ENCODE peak calls at places on chromosomes 12 and 14, in seven cellular contexts. Q is ELR; K is activated CD4-positive, alpha-beta memory T cell treated with anti-CD3 and anti-CD28 coated beads for 36 hours; H is left cardiac atrium; B is GM20000; J is NCI-H748 treated with DMSO at 0.1 percent for 48 hours; L is NCI-H774. W is an unnamed sample.

GRCh38 chr12:26723379-26724308 is 109.3 kb downstream of the ITPR2 start:
- DNase-seq in Q (peak; percentile 44), K (no peak), H (no peak), B (peak; percentile 13), J (no peak), L (no peak), W (no peak)

GRCh38 chr12:56296207-56296785 is 3.8 kb downstream of the CS start:
- DNase-seq in Q (no peak), K (no peak), H (no peak), B (no peak), J (no peak), L (no peak), W (no peak)

GRCh38 chr14:53368714-53369191 is 215.6 kb upstream of the DDHD1 start:
- DNase-seq in Q (peak; percentile 82), K (no peak), H (no peak), B (no peak), J (no peak), L (no peak), W (no peak)

GRCh38 chr12:104692335-104693218 is 235.8 kb downstream of the CHST11 start:
- DNase-seq in Q (no peak), K (no peak), H (no peak), B (no peak), J (no peak), L (no peak), W (peak; percentile 52)

GRCh38 chr14:35387209-35387608 is 17.3 kb downstream of the NFKBIA start:
- DNase-seq in Q (no peak), K (no peak), H (no peak), B (no peak), J (no peak), L (no peak), W (no peak)

GRCh38 chr14:99729991-99730875 is 46.1 kb downstream of the CYP46A1 start:
- DNase-seq in Q (peak; percentile 64), K (peak; percentile 79), H (peak; percentile 74), B (peak; percentile 93), J (peak; percentile 71), L (no peak), W (no peak)

GRCh38 chr12:13007496-13008233 is 7.6 kb upstream of the HEBP1 start:
- DNase-seq in Q (no peak), K (no peak), H (no peak), B (no peak), J (no peak), L (no peak), W (no peak)

GRCh38 chr12:57541717-57542116 is 5.3 kb downstream of the DCTN2 start:
- DNase-seq in Q (no peak), K (no peak), H (no peak), B (no peak), J (no peak), L (no peak), W (no peak)

GRCh38 chr14:80135305-80136088 is 75.8 kb downstream of the DIO2 start:
- DNase-seq in Q (no peak), K (no peak), H (no peak), B (no peak), J (no peak), L (no peak), W (no peak)

GRCh38 chr12:73699318-73699717 is 838.3 kb upstream of the ATXN7L3B start:
- DNase-seq in Q (no peak), K (no peak), H (no peak), B (no peak), J (no peak), L (no peak), W (no peak)

GRCh38 chr12:104805186-104805585 is 152.9 kb downstream of the SLC41A2 start:
- DNase-seq in Q (peak; percentile 83), K (no peak), H (no peak), B (no peak), J (no peak), L (no peak), W (no peak)

GRCh38 chr12:53971686-53972085 is 1.2 kb upstream of the HOXC11 start:
- DNase-seq in Q (no peak), K (no peak), H (no peak), B (no peak), J (no peak), L (no peak), W (no peak)

GRCh38 chr14:36009643-36010042 is 166.9 kb downstream of the PTCSC3 start:
- DNase-seq in Q (no peak), K (no peak), H (no peak), B (no peak), J (no peak), L (no peak), W (no peak)

GRCh38 chr14:82837611-82838140 is 1304.0 kb upstream of the SEL1L start:
- DNase-seq in Q (no peak), K (no peak), H (no peak), B (no peak), J (no peak), L (no peak), W (no peak)

GRCh38 chr14:89428163-89428523 is 11.1 kb upstream of the FOXN3 start:
- DNase-seq in Q (no peak), K (no peak), H (no peak), B (no peak), J (no peak), L (no peak), W (no peak)

GRCh38 chr14:91415794-91416743 is 1.6 kb downstream of the CCDC88C start:
- DNase-seq in Q (no peak), K (peak; percentile 87), H (no peak), B (peak; percentile 87), J (peak; percentile 52), L (no peak), W (peak; percentile 88)

GRCh38 chr12:76495556-76495955 is 64.0 kb downstream of the OSBPL8 start:
- DNase-seq in Q (no peak), K (no peak), H (no peak), B (no peak), J (no peak), L (no peak), W (no peak)

GRCh38 chr12:110277705-110278104 is 3.3 kb upstream of the ATP2A2 start:
- DNase-seq in Q (no peak), K (no peak), H (no peak), B (no peak), J (no peak), L (no peak), W (no peak)

GRCh38 chr12:121072147-121072546 is 33.1 kb upstream of the OASL start:
- DNase-seq in Q (no peak), K (no peak), H (no peak), B (no peak), J (no peak), L (no peak), W (no peak)

GRCh38 chr14:71372411-71372838 is 465.2 kb downstream of the PCNX1 start:
- DNase-seq in Q (peak; percentile 88), K (no peak), H (no peak), B (peak; percentile 11), J (no peak), L (no peak), W (no peak)

GRCh38 chr12:84912191-84913142 is at the start of gene SLC6A15:
- DNase-seq in Q (peak; percentile 87), K (peak; percentile 36), H (no peak), B (peak; percentile 15), J (peak; percentile 66), L (peak; percentile 43), W (no peak)

GRCh38 chr12:121530600-121531355 is 50.0 kb downstream of the KDM2B start:
- DNase-seq in Q (peak; percentile 74), K (peak; percentile 83), H (peak; percentile 92), B (peak; percentile 68), J (no peak), L (no peak), W (no peak)

GRCh38 chr14:76977793-76978730 is 50.4 kb downstream of the IRF2BPL start:
- DNase-seq in Q (peak; percentile 57), K (peak; percentile 94), H (peak; percentile 72), B (peak; percentile 87), J (no peak), L (no peak), W (peak; percentile 81)

GRCh38 chr14:52049721-52050588 is 18.9 kb downstream of the NID2 start:
- DNase-seq in Q (no peak), K (no peak), H (no peak), B (no peak), J (no peak), L (no peak), W (no peak)

GRCh38 chr12:64390275-64390851 is at the start of gene C12orf56:
- DNase-seq in Q (peak; percentile 66), K (peak; percentile 35), H (peak; percentile 29), B (peak; percentile 35), J (no peak), L (peak; percentile 61), W (no peak)

GRCh38 chr12:41709463-41710285 is 435.0 kb downstream of the GXYLT1 start:
- DNase-seq in Q (no peak), K (no peak), H (no peak), B (no peak), J (no peak), L (no peak), W (no peak)

GRCh38 chr12:82314406-82314892 is 43.7 kb downstream of the CCDC59 start:
- DNase-seq in Q (no peak), K (no peak), H (no peak), B (no peak), J (no peak), L (peak; percentile 63), W (no peak)

GRCh38 chr12:109770104-109770860 is 56.7 kb downstream of the FAM222A start:
- DNase-seq in Q (no peak), K (no peak), H (no peak), B (no peak), J (no peak), L (no peak), W (no peak)

GRCh38 chr12:75766263-75767160 is 255.1 kb upstream of the KRR1 start:
- DNase-seq in Q (peak; percentile 92), K (no peak), H (no peak), B (no peak), J (no peak), L (no peak), W (no peak)

GRCh38 chr12:128338344-128338743 is 71.4 kb downstream of the TMEM132C start:
- DNase-seq in Q (no peak), K (no peak), H (no peak), B (no peak), J (no peak), L (no peak), W (no peak)

GRCh38 chr12:22543246-22544037 is 900 bp downstream of the C2CD5 start:
- DNase-seq in Q (peak; percentile 48), K (peak; percentile 75), H (peak; percentile 39), B (peak; percentile 58), J (peak; percentile 26), L (peak; percentile 83), W (peak; percentile 48)

GRCh38 chr12:47078733-47079364 is 572 bp upstream of the PCED1B start:
- DNase-seq in Q (peak; percentile 49), K (peak; percentile 57), H (peak; percentile 41), B (peak; percentile 17), J (peak; percentile 53), L (peak; percentile 49), W (no peak)

GRCh38 chr14:104190396-104191000 is 52.1 kb downstream of the KIF26A start:
- DNase-seq in Q (no peak), K (no peak), H (no peak), B (no peak), J (no peak), L (no peak), W (no peak)